ENCODE peak calls at places on chromosomes 4 and X, in seven cellular contexts. One of them, this sample, is unnamed.

GRCh38 chr4:100935090-100935489 is 412.2 kb downstream of the PPP3CA start:
- DNase-seq in activated B cell treated with CpG ODN at 0.5 μM for 24 hours: no peak
- DNase-seq in aorta: no peak
- DNase-seq in effector CD4-positive, alpha-beta T cell: no peak
- DNase-seq in activated CD8-positive, alpha-beta memory T cell treated with anti-CD3 and anti-CD28 coated beads for 48 hours: no peak
- DNase-seq in GM18507: no peak
- DNase-seq in ELR: peak; percentile 8
- DNase-seq in this sample: peak; percentile 17

GRCh38 chr4:95077864-95078263 is 320.1 kb downstream of the BMPR1B start:
- DNase-seq in activated B cell treated with CpG ODN at 0.5 μM for 24 hours: no peak
- DNase-seq in aorta: no peak
- DNase-seq in effector CD4-positive, alpha-beta T cell: no peak
- DNase-seq in activated CD8-positive, alpha-beta memory T cell treated with anti-CD3 and anti-CD28 coated beads for 48 hours: no peak
- DNase-seq in GM18507: no peak
- DNase-seq in ELR: no peak
- DNase-seq in this sample: no peak

GRCh38 chrX:17298564-17298963 is 76.4 kb upstream of the NHS start:
- DNase-seq in activated B cell treated with CpG ODN at 0.5 μM for 24 hours: no peak
- DNase-seq in aorta: no peak
- DNase-seq in effector CD4-positive, alpha-beta T cell: no peak
- DNase-seq in activated CD8-positive, alpha-beta memory T cell treated with anti-CD3 and anti-CD28 coated beads for 48 hours: no peak
- DNase-seq in GM18507: no peak
- DNase-seq in ELR: no peak
- DNase-seq in this sample: no peak

GRCh38 chrX:69298466-69299140 is 133.3 kb upstream of the PJA1 start:
- DNase-seq in activated B cell treated with CpG ODN at 0.5 μM for 24 hours: no peak
- DNase-seq in aorta: no peak
- DNase-seq in effector CD4-positive, alpha-beta T cell: no peak
- DNase-seq in activated CD8-positive, alpha-beta memory T cell treated with anti-CD3 and anti-CD28 coated beads for 48 hours: no peak
- DNase-seq in GM18507: no peak
- DNase-seq in ELR: no peak
- DNase-seq in this sample: peak; percentile 55

GRCh38 chr4:164467493-164467892 is 286.4 kb upstream of the SMIM31 start:
- DNase-seq in activated B cell treated with CpG ODN at 0.5 μM for 24 hours: no peak
- DNase-seq in aorta: no peak
- DNase-seq in effector CD4-positive, alpha-beta T cell: no peak
- DNase-seq in activated CD8-positive, alpha-beta memory T cell treated with anti-CD3 and anti-CD28 coated beads for 48 hours: no peak
- DNase-seq in GM18507: no peak
- DNase-seq in ELR: no peak
- DNase-seq in this sample: peak; percentile 66

GRCh38 chr4:164116286-164116685 is 621.8 kb downstream of the TMA16 start:
- DNase-seq in activated B cell treated with CpG ODN at 0.5 μM for 24 hours: no peak
- DNase-seq in aorta: no peak
- DNase-seq in effector CD4-positive, alpha-beta T cell: no peak
- DNase-seq in activated CD8-positive, alpha-beta memory T cell treated with anti-CD3 and anti-CD28 coated beads for 48 hours: no peak
- DNase-seq in GM18507: no peak
- DNase-seq in ELR: no peak
- DNase-seq in this sample: no peak

GRCh38 chr4:72179342-72179741 is 147.5 kb downstream of the NPFFR2 start:
- DNase-seq in activated B cell treated with CpG ODN at 0.5 μM for 24 hours: no peak
- DNase-seq in aorta: no peak
- DNase-seq in effector CD4-positive, alpha-beta T cell: no peak
- DNase-seq in activated CD8-positive, alpha-beta memory T cell treated with anti-CD3 and anti-CD28 coated beads for 48 hours: no peak
- DNase-seq in GM18507: no peak
- DNase-seq in ELR: no peak
- DNase-seq in this sample: no peak

GRCh38 chr4:145679991-145680455 is at the start of gene C4orf51:
- DNase-seq in activated B cell treated with CpG ODN at 0.5 μM for 24 hours: no peak
- DNase-seq in aorta: no peak
- DNase-seq in effector CD4-positive, alpha-beta T cell: no peak
- DNase-seq in activated CD8-positive, alpha-beta memory T cell treated with anti-CD3 and anti-CD28 coated beads for 48 hours: no peak
- DNase-seq in GM18507: no peak
- DNase-seq in ELR: peak; percentile 41
- DNase-seq in this sample: peak; percentile 89

GRCh38 chrX:5916945-5917344 is 311.7 kb downstream of the NLGN4X start:
- DNase-seq in activated B cell treated with CpG ODN at 0.5 μM for 24 hours: no peak
- DNase-seq in aorta: no peak
- DNase-seq in effector CD4-positive, alpha-beta T cell: no peak
- DNase-seq in activated CD8-positive, alpha-beta memory T cell treated with anti-CD3 and anti-CD28 coated beads for 48 hours: no peak
- DNase-seq in GM18507: no peak
- DNase-seq in ELR: no peak
- DNase-seq in this sample: no peak

GRCh38 chr4:102339018-102339417 is 6.3 kb downstream of the SLC39A8 start:
- DNase-seq in activated B cell treated with CpG ODN at 0.5 μM for 24 hours: no peak
- DNase-seq in aorta: no peak
- DNase-seq in effector CD4-positive, alpha-beta T cell: no peak
- DNase-seq in activated CD8-positive, alpha-beta memory T cell treated with anti-CD3 and anti-CD28 coated beads for 48 hours: no peak
- DNase-seq in GM18507: no peak
- DNase-seq in ELR: no peak
- DNase-seq in this sample: no peak

GRCh38 chr4:180106997-180107396 is 2136.2 kb upstream of the TENM3 start:
- DNase-seq in activated B cell treated with CpG ODN at 0.5 μM for 24 hours: no peak
- DNase-seq in aorta: no peak
- DNase-seq in effector CD4-positive, alpha-beta T cell: no peak
- DNase-seq in activated CD8-positive, alpha-beta memory T cell treated with anti-CD3 and anti-CD28 coated beads for 48 hours: no peak
- DNase-seq in GM18507: no peak
- DNase-seq in ELR: peak; percentile 67
- DNase-seq in this sample: no peak

This sample was measured in kidney tubule cell.